ENCODE peak calls at places on chromosomes 6 and 20, in five cellular contexts. One of them, this sample, is unnamed.

GRCh38 chr20:38143238-38143645 is 21.8 kb downstream of the TGM2 start:
- DNase-seq in NCI-H1417 treated with DMSO at 0.1 percent for 48 hours: no peak
- DNase-seq in astrocyte of the spinal cord: no peak
- DNase-seq in activated CD8-positive, alpha-beta memory T cell treated with anti-CD3 and anti-CD28 coated beads for 4 hours: no peak
- DNase-seq in AG08395: no peak
- DNase-seq in this sample: no peak

GRCh38 chr6:168838000-168838399 is 397.0 kb downstream of the SMOC2 start:
- DNase-seq in activated CD8-positive, alpha-beta memory T cell treated with anti-CD3 and anti-CD28 coated beads for 4 hours: no peak
- DNase-seq in astrocyte of the spinal cord: no peak
- DNase-seq in NCI-H1417 treated with DMSO at 0.1 percent for 48 hours: peak
- DNase-seq in AG08395: no peak
- DNase-seq in this sample: no peak

GRCh38 chr6:35343092-35343834 is 905 bp downstream of the PPARD start:
- DNase-seq in astrocyte of the spinal cord: peak
- DNase-seq in AG08395: no peak
- DNase-seq in activated CD8-positive, alpha-beta memory T cell treated with anti-CD3 and anti-CD28 coated beads for 4 hours: no peak
- DNase-seq in NCI-H1417 treated with DMSO at 0.1 percent for 48 hours: no peak
- DNase-seq in this sample: no peak

GRCh38 chr6:23013776-23014175 is 444.4 kb downstream of the HDGFL1 start:
- DNase-seq in NCI-H1417 treated with DMSO at 0.1 percent for 48 hours: no peak
- DNase-seq in astrocyte of the spinal cord: peak
- DNase-seq in AG08395: peak
- DNase-seq in activated CD8-positive, alpha-beta memory T cell treated with anti-CD3 and anti-CD28 coated beads for 4 hours: no peak
- DNase-seq in this sample: no peak

GRCh38 chr20:25454153-25454900 is 46.9 kb downstream of the GINS1 start:
- DNase-seq in activated CD8-positive, alpha-beta memory T cell treated with anti-CD3 and anti-CD28 coated beads for 4 hours: no peak
- DNase-seq in AG08395: no peak
- DNase-seq in NCI-H1417 treated with DMSO at 0.1 percent for 48 hours: no peak
- DNase-seq in astrocyte of the spinal cord: no peak
- DNase-seq in this sample: no peak

GRCh38 chr6:112409311-112409710 is 62.2 kb downstream of the RFPL4B start:
- DNase-seq in astrocyte of the spinal cord: no peak
- DNase-seq in NCI-H1417 treated with DMSO at 0.1 percent for 48 hours: no peak
- DNase-seq in AG08395: peak
- DNase-seq in activated CD8-positive, alpha-beta memory T cell treated with anti-CD3 and anti-CD28 coated beads for 4 hours: no peak
- DNase-seq in this sample: no peak

GRCh38 chr6:44217332-44218143 is 812 bp downstream of the MYMX start:
- DNase-seq in NCI-H1417 treated with DMSO at 0.1 percent for 48 hours: no peak
- DNase-seq in AG08395: no peak
- DNase-seq in astrocyte of the spinal cord: peak
- DNase-seq in activated CD8-positive, alpha-beta memory T cell treated with anti-CD3 and anti-CD28 coated beads for 4 hours: no peak
- DNase-seq in this sample: no peak

GRCh38 chr20:39049684-39050554 is 87.8 kb downstream of the DHX35 start:
- DNase-seq in activated CD8-positive, alpha-beta memory T cell treated with anti-CD3 and anti-CD28 coated beads for 4 hours: peak
- DNase-seq in astrocyte of the spinal cord: peak
- DNase-seq in NCI-H1417 treated with DMSO at 0.1 percent for 48 hours: peak
- DNase-seq in AG08395: peak
- DNase-seq in this sample: peak

GRCh38 chr6:71349976-71350615 is 61.5 kb downstream of the OGFRL1 start:
- DNase-seq in NCI-H1417 treated with DMSO at 0.1 percent for 48 hours: no peak
- DNase-seq in astrocyte of the spinal cord: peak
- DNase-seq in activated CD8-positive, alpha-beta memory T cell treated with anti-CD3 and anti-CD28 coated beads for 4 hours: no peak
- DNase-seq in AG08395: peak
- DNase-seq in this sample: no peak

GRCh38 chr6:157625764-157626163 is 197.3 kb upstream of the SNX9 start:
- DNase-seq in activated CD8-positive, alpha-beta memory T cell treated with anti-CD3 and anti-CD28 coated beads for 4 hours: no peak
- DNase-seq in NCI-H1417 treated with DMSO at 0.1 percent for 48 hours: no peak
- DNase-seq in astrocyte of the spinal cord: no peak
- DNase-seq in AG08395: peak
- DNase-seq in this sample: no peak

GRCh38 chr6:47772993-47773392 is 8.8 kb upstream of the OPN5 start:
- DNase-seq in AG08395: no peak
- DNase-seq in activated CD8-positive, alpha-beta memory T cell treated with anti-CD3 and anti-CD28 coated beads for 4 hours: no peak
- DNase-seq in NCI-H1417 treated with DMSO at 0.1 percent for 48 hours: no peak
- DNase-seq in astrocyte of the spinal cord: no peak
- DNase-seq in this sample: no peak

GRCh38 chr6:44058617-44059358 is 68.5 kb downstream of the MRPL14 start:
- DNase-seq in activated CD8-positive, alpha-beta memory T cell treated with anti-CD3 and anti-CD28 coated beads for 4 hours: no peak
- DNase-seq in NCI-H1417 treated with DMSO at 0.1 percent for 48 hours: no peak
- DNase-seq in astrocyte of the spinal cord: peak
- DNase-seq in AG08395: peak
- DNase-seq in this sample: no peak

GRCh38 chr20:1434571-1435336 is 31.9 kb downstream of the NSFL1C start:
- DNase-seq in astrocyte of the spinal cord: peak
- DNase-seq in activated CD8-positive, alpha-beta memory T cell treated with anti-CD3 and anti-CD28 coated beads for 4 hours: peak
- DNase-seq in NCI-H1417 treated with DMSO at 0.1 percent for 48 hours: no peak
- DNase-seq in AG08395: peak
- DNase-seq in this sample: peak

GRCh38 chr6:111105578-111105977 is 18.3 kb downstream of the SLC16A10 start:
- DNase-seq in activated CD8-positive, alpha-beta memory T cell treated with anti-CD3 and anti-CD28 coated beads for 4 hours: no peak
- DNase-seq in NCI-H1417 treated with DMSO at 0.1 percent for 48 hours: no peak
- DNase-seq in astrocyte of the spinal cord: peak
- DNase-seq in AG08395: no peak
- DNase-seq in this sample: no peak

GRCh38 chr20:64065062-64065972 is 2.3 kb downstream of the TCEA2 start:
- DNase-seq in astrocyte of the spinal cord: no peak
- DNase-seq in AG08395: no peak
- DNase-seq in NCI-H1417 treated with DMSO at 0.1 percent for 48 hours: no peak
- DNase-seq in activated CD8-positive, alpha-beta memory T cell treated with anti-CD3 and anti-CD28 coated beads for 4 hours: no peak
- DNase-seq in this sample: no peak

GRCh38 chr20:14860410-14860814 is 523.0 kb upstream of the FLRT3 start:
- DNase-seq in activated CD8-positive, alpha-beta memory T cell treated with anti-CD3 and anti-CD28 coated beads for 4 hours: no peak
- DNase-seq in AG08395: no peak
- DNase-seq in astrocyte of the spinal cord: no peak
- DNase-seq in NCI-H1417 treated with DMSO at 0.1 percent for 48 hours: peak
- DNase-seq in this sample: no peak

GRCh38 chr20:36116813-36117441 is 37.6 kb upstream of the EPB41L1 start:
- DNase-seq in activated CD8-positive, alpha-beta memory T cell treated with anti-CD3 and anti-CD28 coated beads for 4 hours: no peak
- DNase-seq in AG08395: peak
- DNase-seq in astrocyte of the spinal cord: peak
- DNase-seq in NCI-H1417 treated with DMSO at 0.1 percent for 48 hours: no peak
- DNase-seq in this sample: no peak

GRCh38 chr20:17671565-17671964 is 10.5 kb downstream of the RRBP1 start:
- DNase-seq in astrocyte of the spinal cord: no peak
- DNase-seq in activated CD8-positive, alpha-beta memory T cell treated with anti-CD3 and anti-CD28 coated beads for 4 hours: no peak
- DNase-seq in NCI-H1417 treated with DMSO at 0.1 percent for 48 hours: no peak
- DNase-seq in AG08395: no peak
- DNase-seq in this sample: no peak

GRCh38 chr6:137927777-137928218 is 60.7 kb downstream of the TNFAIP3 start:
- DNase-seq in NCI-H1417 treated with DMSO at 0.1 percent for 48 hours: no peak
- DNase-seq in AG08395: no peak
- DNase-seq in astrocyte of the spinal cord: peak
- DNase-seq in activated CD8-positive, alpha-beta memory T cell treated with anti-CD3 and anti-CD28 coated beads for 4 hours: peak
- DNase-seq in this sample: peak

GRCh38 chr6:8269856-8270454 is 165.4 kb downstream of the SLC35B3 start:
- DNase-seq in NCI-H1417 treated with DMSO at 0.1 percent for 48 hours: no peak
- DNase-seq in activated CD8-positive, alpha-beta memory T cell treated with anti-CD3 and anti-CD28 coated beads for 4 hours: no peak
- DNase-seq in AG08395: no peak
- DNase-seq in astrocyte of the spinal cord: no peak
- DNase-seq in this sample: no peak

GRCh38 chr6:41416165-41416837 is 80.9 kb downstream of the NCR2 start:
- DNase-seq in astrocyte of the spinal cord: no peak
- DNase-seq in activated CD8-positive, alpha-beta memory T cell treated with anti-CD3 and anti-CD28 coated beads for 4 hours: no peak
- DNase-seq in NCI-H1417 treated with DMSO at 0.1 percent for 48 hours: no peak
- DNase-seq in AG08395: no peak
- DNase-seq in this sample: no peak

GRCh38 chr6:138188278-138188923 is 26.7 kb downstream of the ARFGEF3 start:
- DNase-seq in NCI-H1417 treated with DMSO at 0.1 percent for 48 hours: no peak
- DNase-seq in activated CD8-positive, alpha-beta memory T cell treated with anti-CD3 and anti-CD28 coated beads for 4 hours: no peak
- DNase-seq in astrocyte of the spinal cord: no peak
- DNase-seq in AG08395: no peak
- DNase-seq in this sample: no peak

GRCh38 chr20:20024942-20025341 is 7.8 kb downstream of the NAA20 start:
- DNase-seq in activated CD8-positive, alpha-beta memory T cell treated with anti-CD3 and anti-CD28 coated beads for 4 hours: no peak
- DNase-seq in astrocyte of the spinal cord: peak
- DNase-seq in NCI-H1417 treated with DMSO at 0.1 percent for 48 hours: no peak
- DNase-seq in AG08395: peak
- DNase-seq in this sample: no peak

GRCh38 chr20:57445298-57445697 is 54.1 kb downstream of the RBM38 start:
- DNase-seq in activated CD8-positive, alpha-beta memory T cell treated with anti-CD3 and anti-CD28 coated beads for 4 hours: no peak
- DNase-seq in NCI-H1417 treated with DMSO at 0.1 percent for 48 hours: no peak
- DNase-seq in astrocyte of the spinal cord: peak
- DNase-seq in AG08395: peak
- DNase-seq in this sample: no peak

GRCh38 chr6:54598787-54599309 is 247.7 kb upstream of the FAM83B start:
- DNase-seq in NCI-H1417 treated with DMSO at 0.1 percent for 48 hours: no peak
- DNase-seq in AG08395: no peak
- DNase-seq in astrocyte of the spinal cord: no peak
- DNase-seq in activated CD8-positive, alpha-beta memory T cell treated with anti-CD3 and anti-CD28 coated beads for 4 hours: no peak
- DNase-seq in this sample: no peak

GRCh38 chr6:128491643-128492206 is 28.7 kb downstream of the PTPRK start:
- DNase-seq in NCI-H1417 treated with DMSO at 0.1 percent for 48 hours: no peak
- DNase-seq in AG08395: peak
- DNase-seq in activated CD8-positive, alpha-beta memory T cell treated with anti-CD3 and anti-CD28 coated beads for 4 hours: no peak
- DNase-seq in astrocyte of the spinal cord: peak
- DNase-seq in this sample: no peak

GRCh38 chr6:136371951-136372350 is 82.3 kb upstream of the BCLAF1 start:
- DNase-seq in astrocyte of the spinal cord: peak
- DNase-seq in activated CD8-positive, alpha-beta memory T cell treated with anti-CD3 and anti-CD28 coated beads for 4 hours: no peak
- DNase-seq in AG08395: peak
- DNase-seq in NCI-H1417 treated with DMSO at 0.1 percent for 48 hours: no peak
- DNase-seq in this sample: no peak

GRCh38 chr6:88499845-88500699 is 333.9 kb upstream of the CNR1 start:
- DNase-seq in AG08395: no peak
- DNase-seq in astrocyte of the spinal cord: no peak
- DNase-seq in NCI-H1417 treated with DMSO at 0.1 percent for 48 hours: no peak
- DNase-seq in activated CD8-positive, alpha-beta memory T cell treated with anti-CD3 and anti-CD28 coated beads for 4 hours: no peak
- DNase-seq in this sample: no peak

GRCh38 chr20:23150304-23151007 is 64.3 kb upstream of the CD93 start:
- DNase-seq in astrocyte of the spinal cord: no peak
- DNase-seq in activated CD8-positive, alpha-beta memory T cell treated with anti-CD3 and anti-CD28 coated beads for 4 hours: no peak
- DNase-seq in AG08395: no peak
- DNase-seq in NCI-H1417 treated with DMSO at 0.1 percent for 48 hours: no peak
- DNase-seq in this sample: no peak

GRCh38 chr6:53707108-53707897 is 41.7 kb upstream of the KLHL31 start:
- DNase-seq in activated CD8-positive, alpha-beta memory T cell treated with anti-CD3 and anti-CD28 coated beads for 4 hours: no peak
- DNase-seq in AG08395: no peak
- DNase-seq in NCI-H1417 treated with DMSO at 0.1 percent for 48 hours: no peak
- DNase-seq in astrocyte of the spinal cord: no peak
- DNase-seq in this sample: no peak

GRCh38 chr6:251920-252319 is 40.4 kb upstream of the DUSP22 start:
- DNase-seq in activated CD8-positive, alpha-beta memory T cell treated with anti-CD3 and anti-CD28 coated beads for 4 hours: no peak
- DNase-seq in NCI-H1417 treated with DMSO at 0.1 percent for 48 hours: no peak
- DNase-seq in astrocyte of the spinal cord: no peak
- DNase-seq in AG08395: no peak
- DNase-seq in this sample: no peak

GRCh38 chr6:99092461-99092860 is 144.7 kb upstream of the FBXL4 start:
- DNase-seq in astrocyte of the spinal cord: no peak
- DNase-seq in activated CD8-positive, alpha-beta memory T cell treated with anti-CD3 and anti-CD28 coated beads for 4 hours: no peak
- DNase-seq in NCI-H1417 treated with DMSO at 0.1 percent for 48 hours: no peak
- DNase-seq in AG08395: no peak
- DNase-seq in this sample: no peak

GRCh38 chr20:54292186-54292585 is 84.3 kb downstream of the PFDN4 start:
- DNase-seq in NCI-H1417 treated with DMSO at 0.1 percent for 48 hours: no peak
- DNase-seq in activated CD8-positive, alpha-beta memory T cell treated with anti-CD3 and anti-CD28 coated beads for 4 hours: no peak
- DNase-seq in astrocyte of the spinal cord: peak
- DNase-seq in AG08395: no peak
- DNase-seq in this sample: no peak

This sample was measured in stimulated activated CD8-positive, alpha-beta memory T cell treated with anti-CD3 and anti-CD28 coated beads, Interleukin-2, amount 100 ng/mL, for 1 hour.